ENCODE peak calls at places on chromosomes 12 and 14, in five cellular contexts. P is AG09309, V is transverse colon, L is heart right ventricle, R is cardiac muscle cell. U is an unnamed sample.

GRCh38 chr12:22312336-22312735 is 22.2 kb downstream of the ST8SIA1 start:
- DNase-seq in R (no peak), P (no peak), L (peak), V (no peak), U (peak)

GRCh38 chr14:101007004-101007614 is 103.6 kb upstream of the RTL1 start:
- DNase-seq in L (no peak), R (no peak), V (no peak), P (no peak), U (no peak)

GRCh38 chr12:93089805-93090569 is 160.9 kb upstream of the EEA1 start:
- DNase-seq in P (peak), L (no peak), V (peak), R (no peak), U (peak)

GRCh38 chr12:67592228-67593011 is 56.1 kb upstream of the DYRK2 start:
- DNase-seq in R (no peak), L (peak), P (peak), V (no peak), U (peak)

GRCh38 chr12:112401054-112401453 is 8.4 kb downstream of the RPL6 start:
- DNase-seq in R (no peak), P (no peak), V (no peak), L (no peak), U (no peak)

GRCh38 chr12:33223956-33224355 is 215.7 kb downstream of the SYT10 start:
- DNase-seq in P (no peak), L (no peak), V (no peak), R (no peak), U (peak)

GRCh38 chr12:48996794-48997718 is 2.1 kb downstream of the DDN start:
- DNase-seq in V (peak), L (peak), R (peak), P (no peak), U (no peak)

GRCh38 chr14:103724116-103724515 is 8.5 kb downstream of the ZFYVE21 start:
- DNase-seq in P (no peak), V (peak), L (peak), R (peak), U (no peak)

GRCh38 chr12:49201595-49202295 is 12.9 kb upstream of the TUBA1A start:
- DNase-seq in L (peak), R (no peak), P (peak), V (no peak), U (peak)

GRCh38 chr12:8698830-8699330 is 1.1 kb downstream of the RIMKLB start:
- DNase-seq in R (no peak), P (no peak), L (no peak), V (no peak), U (no peak)

GRCh38 chr14:22438742-22439141 is 150.3 kb downstream of the DAD1 start:
- DNase-seq in L (no peak), R (no peak), P (no peak), V (no peak), U (no peak)

GRCh38 chr14:102046337-102047278 is 40.2 kb downstream of the HSP90AA1 start:
- DNase-seq in L (peak), R (peak), V (peak), P (no peak), U (peak)

GRCh38 chr12:104197264-104197663 is 18.3 kb upstream of the TXNRD1 start:
- DNase-seq in R (no peak), L (no peak), P (peak), V (no peak), U (peak)

GRCh38 chr12:4274960-4275868 is 1.7 kb downstream of the CCND2 start:
- DNase-seq in V (no peak), L (no peak), P (no peak), R (peak), U (no peak)

GRCh38 chr12:48542300-48542928 is 17.0 kb downstream of the OR8S1 start:
- DNase-seq in L (peak), V (peak), R (peak), P (no peak), U (peak)

GRCh38 chr12:62736596-62736995 is 198.4 kb downstream of the PPM1H start:
- DNase-seq in V (no peak), P (no peak), R (no peak), L (no peak), U (peak)

GRCh38 chr14:102272392-102272791 is 32.6 kb downstream of the MOK start:
- DNase-seq in R (no peak), P (no peak), V (no peak), L (no peak), U (no peak)

GRCh38 chr14:67987596-67987995 is 168.0 kb downstream of the RAD51B start:
- DNase-seq in R (no peak), L (peak), V (no peak), P (peak), U (no peak)

GRCh38 chr14:101457177-101457935 is 103.9 kb upstream of the DIO3 start:
- DNase-seq in L (no peak), P (no peak), R (no peak), V (no peak), U (no peak)

GRCh38 chr12:52285172-52285745 is 6.1 kb downstream of the KRT81 start:
- DNase-seq in V (no peak), P (peak), L (no peak), R (no peak), U (peak)

GRCh38 chr14:88935083-88935482 is 110.6 kb downstream of the TTC8 start:
- DNase-seq in V (no peak), L (no peak), P (no peak), R (no peak), U (no peak)

GRCh38 chr12:53174881-53175491 is 5.5 kb upstream of the ZNF740 start:
- DNase-seq in V (no peak), R (peak), L (no peak), P (no peak), U (peak)

GRCh38 chr12:24109381-24110039 is 160.0 kb upstream of the SOX5 start:
- DNase-seq in L (no peak), R (peak), P (no peak), V (no peak), U (peak)

GRCh38 chr14:45038865-45039264 is 45.1 kb upstream of the PRPF39 start:
- DNase-seq in L (no peak), P (no peak), R (no peak), V (no peak), U (no peak)

GRCh38 chr14:103597623-103598372 is 31.2 kb upstream of the KLC1 start:
- DNase-seq in V (no peak), P (peak), R (no peak), L (no peak), U (peak)

GRCh38 chr12:2834581-2835491 is at the start of gene NRIP2:
- DNase-seq in P (no peak), V (no peak), L (peak), R (no peak), U (no peak)

GRCh38 chr14:24430143-24430681 is 458 bp downstream of the KHNYN start:
- DNase-seq in R (peak), P (peak), V (peak), L (peak), U (peak)

DNA sequence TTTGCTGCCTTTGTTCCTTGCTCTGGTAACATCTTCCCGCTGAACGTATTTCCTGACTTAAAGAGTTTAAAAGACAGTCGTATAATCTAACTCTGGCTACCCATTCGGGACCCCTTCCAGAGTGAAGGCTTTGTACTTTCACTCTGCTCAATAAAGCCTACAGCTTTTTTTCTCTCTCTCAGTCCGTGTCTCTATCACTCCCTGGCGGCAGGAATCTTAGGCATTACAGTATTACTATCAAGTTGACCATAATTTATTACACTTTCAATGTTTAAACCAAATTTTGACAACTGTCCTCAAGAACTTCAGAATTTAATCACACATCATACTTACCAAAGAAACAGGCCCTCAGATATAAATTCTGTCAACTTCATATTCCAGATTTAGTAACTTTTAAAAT is 967.9 kb downstream of the FSCB start:
- DNase-seq in P (no peak), V (no peak), R (peak), L (no peak), U (peak)
- TF ChIP-seq CTCF in P (no peak), V (peak), R (peak), L (peak), U (peak)

GRCh38 chr12:42024495-42024830 is 120.2 kb downstream of the GXYLT1 start:
- DNase-seq in L (no peak), R (no peak), P (no peak), V (no peak), U (no peak)
- TF ChIP-seq CTCF in L (peak), R (no peak), P (no peak), V (no peak), U (no peak)

GRCh38 chr12:124374147-124374546 is 79.3 kb downstream of the RFLNA start:
- DNase-seq in P (no peak), L (no peak), R (no peak), V (no peak), U (no peak)

GRCh38 chr12:124376435-124376834 is 81.5 kb downstream of the RFLNA start:
- DNase-seq in L (no peak), R (no peak), P (no peak), V (no peak), U (no peak)

GRCh38 chr12:124375789-124376175 is 80.9 kb downstream of the RFLNA start:
- DNase-seq in R (no peak), P (no peak), V (no peak), L (no peak), U (no peak)

GRCh38 chr12:124374567-124374966 is 79.7 kb downstream of the RFLNA start:
- DNase-seq in V (no peak), P (no peak), R (no peak), L (no peak), U (no peak)

GRCh38 chr12:124375141-124375788 is 80.4 kb downstream of the RFLNA start:
- DNase-seq in P (no peak), V (no peak), R (no peak), L (no peak), U (no peak)
- TF ChIP-seq CTCF in P (no peak), V (no peak), R (no peak), L (no peak), U (peak)

GRCh38 chr12:1398673-1399072 is 195.7 kb downstream of the FBXL14 start:
- DNase-seq in L (no peak), R (no peak), V (no peak), P (no peak), U (peak)
- TF ChIP-seq CTCF in L (no peak), R (no peak), V (no peak), P (peak), U (no peak)

DNA sequence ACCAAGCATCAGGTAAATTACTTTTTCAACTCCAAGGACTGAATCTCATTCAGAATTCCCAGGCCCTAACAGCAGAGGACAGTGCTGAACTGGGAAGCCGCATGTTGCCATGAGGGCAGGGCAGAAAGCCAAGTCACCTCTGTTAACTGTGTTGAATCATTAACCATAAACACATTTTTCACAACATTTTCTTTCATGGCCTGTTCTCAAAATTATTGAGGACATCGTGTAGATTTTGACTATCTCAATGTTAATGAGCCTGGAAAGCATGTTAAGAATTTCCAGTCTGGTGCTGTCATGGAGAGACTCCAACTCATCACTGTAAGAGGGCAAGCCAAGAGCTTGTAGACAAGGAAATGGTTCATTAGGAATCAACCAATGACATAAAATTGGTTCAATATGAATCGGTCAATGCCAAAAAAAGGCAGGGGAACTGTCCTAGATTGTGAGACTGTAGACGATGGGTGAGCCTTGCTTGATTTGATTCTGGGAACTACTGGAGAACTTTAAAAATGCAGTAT is 33.7 kb downstream of the CPM start:
- DNase-seq in R (no peak), L (peak), P (peak), V (peak), U (peak)
- TF ChIP-seq CTCF in R (peak), L (peak), P (peak), V (peak), U (peak)

U was measured in MCF 10A.